ENCODE peak calls at places on chromosomes 16 and 17, in eight cellular contexts. N, P, F, D, Q, O, T and U are unnamed samples.

GRCh38 chr17:348692-349425 is 3.7 kb downstream of the RPH3AL start:
- DNase-seq in N (no peak), P (peak; percentile 46), F (peak; percentile 9), D (no peak), Q (peak; percentile 74), O (no peak), T (no peak), U (no peak)

GRCh38 chr17:41278176-41278955 is 2.9 kb downstream of the KRTAP9-7 start:
- DNase-seq in N (no peak), P (no peak), F (no peak), D (peak; percentile 19), Q (no peak), O (no peak), T (no peak), U (no peak)

GRCh38 chr17:34713687-34714086 is 134.3 kb downstream of the TMEM132E start:
- DNase-seq in N (no peak), P (no peak), F (no peak), D (no peak), Q (no peak), O (no peak), T (no peak), U (no peak)

GRCh38 chr17:14427914-14428639 is 127.2 kb downstream of the HS3ST3B1 start:
- DNase-seq in N (peak; percentile 73), P (peak; percentile 75), F (no peak), D (no peak), Q (no peak), O (no peak), T (no peak), U (no peak)

GRCh38 chr16:69651217-69651616 is 75.1 kb downstream of the NQO1 start:
- DNase-seq in N (no peak), P (no peak), F (no peak), D (no peak), Q (no peak), O (no peak), T (no peak), U (no peak)

GRCh38 chr17:33639103-33639991 is 346.3 kb upstream of the ASIC2 start:
- DNase-seq in N (no peak), P (no peak), F (no peak), D (no peak), Q (no peak), O (no peak), T (no peak), U (no peak)

GRCh38 chr17:1999557-2000251 is 25.4 kb downstream of the RTN4RL1 start:
- DNase-seq in N (no peak), P (no peak), F (peak; percentile 44), D (no peak), Q (no peak), O (no peak), T (no peak), U (no peak)

GRCh38 chr17:4119299-4119698 is 23.5 kb downstream of the ZZEF1 start:
- DNase-seq in N (no peak), P (no peak), F (no peak), D (no peak), Q (no peak), O (no peak), T (no peak), U (no peak)

GRCh38 chr17:8141741-8142140 is 10.5 kb downstream of the PER1 start:
- DNase-seq in N (no peak), P (no peak), F (no peak), D (no peak), Q (peak; percentile 61), O (no peak), T (no peak), U (no peak)

GRCh38 chr17:63626551-63627228 is 4.5 kb downstream of the MAP3K3 start:
- DNase-seq in N (no peak), P (no peak), F (no peak), D (no peak), Q (no peak), O (no peak), T (peak; percentile 13), U (no peak)

GRCh38 chr17:74332763-74333220 is 6.8 kb downstream of the KIF19 start:
- DNase-seq in N (no peak), P (no peak), F (peak; percentile 97), D (no peak), Q (no peak), O (no peak), T (no peak), U (peak; percentile 38)